ENCODE peak calls at places on chromosomes 16 and 17, in nine cellular contexts. X is mesenteric fat pad; H is stimulated activated CD8-positive, alpha-beta memory T cell treated with anti-CD3 and anti-CD28 coated beads, Interleukin-12 subunit alpha, Interleukin-12 subunit beta, amount 100 ng/mL, for 4 hours; S is stromal cell of bone marrow; C is NCI-H1092 treated with DMSO at 0.1 percent for 48 hours; I is T1000; J is SK-MEL-5; K is cardiac muscle cell; Y is neural crest cell. E is an unnamed sample.

GRCh38 chr16:27529962-27530361 is 19.8 kb downstream of the GTF3C1 start:
- DNase-seq in H (no peak), K (no peak), J (no peak), C (no peak), X (no peak), Y (no peak), I (peak), S (peak), E (no peak)

GRCh38 chr16:84532299-84532724 is 27.9 kb upstream of the MEAK7 start:
- DNase-seq in Y (no peak), S (peak), K (peak), I (peak), J (peak), H (no peak), C (no peak), X (no peak), E (no peak)

GRCh38 chr16:84806256-84806889 is 13.4 kb upstream of the CRISPLD2 start:
- DNase-seq in K (no peak), I (peak), S (peak), J (no peak), H (no peak), X (no peak), C (no peak), Y (no peak), E (peak)

GRCh38 chr16:48494742-48495141 is 109.5 kb upstream of the SIAH1 start:
- DNase-seq in J (no peak), S (no peak), I (no peak), Y (no peak), H (no peak), K (no peak), C (no peak), X (no peak), E (no peak)

GRCh38 chr17:75592364-75593020 is 4.9 kb downstream of the MYO15B start:
- DNase-seq in H (no peak), S (no peak), J (no peak), C (no peak), Y (no peak), X (no peak), K (no peak), I (no peak), E (no peak)

GRCh38 chr16:1026057-1026783 is 44.6 kb downstream of the SOX8 start:
- DNase-seq in H (no peak), Y (no peak), K (peak), C (peak), J (no peak), I (no peak), S (no peak), X (no peak), E (no peak)

GRCh38 chr16:69848635-69849545 is 86.8 kb downstream of the WWP2 start:
- DNase-seq in Y (no peak), C (no peak), X (peak), J (no peak), I (peak), H (no peak), S (peak), K (peak), E (no peak)

GRCh38 chr17:2484876-2485275 is 26.8 kb downstream of the METTL16 start:
- DNase-seq in I (no peak), K (peak), Y (no peak), H (no peak), C (no peak), X (no peak), J (no peak), S (no peak), E (no peak)

GRCh38 chr16:51755039-51755501 is 604.0 kb upstream of the SALL1 start:
- DNase-seq in C (peak), K (peak), J (no peak), H (no peak), Y (no peak), I (no peak), S (no peak), X (no peak), E (no peak)

GRCh38 chr16:81803332-81803731 is 24.2 kb downstream of the PLCG2 start:
- DNase-seq in H (no peak), J (no peak), C (no peak), K (no peak), Y (no peak), S (no peak), X (no peak), I (no peak), E (no peak)

GRCh38 chr17:73678999-73679398 is 34.8 kb upstream of the SDK2 start:
- DNase-seq in S (no peak), H (no peak), C (no peak), X (no peak), I (no peak), Y (no peak), J (no peak), K (no peak), E (no peak)

GRCh38 chr16:86078121-86078600 is 179.2 kb downstream of the IRF8 start:
- DNase-seq in Y (no peak), K (no peak), I (no peak), H (no peak), J (peak), C (no peak), X (no peak), S (no peak), E (no peak)

GRCh38 chr16:64450170-64450569 is 671.7 kb downstream of the CDH11 start:
- DNase-seq in S (peak), X (no peak), H (no peak), Y (no peak), I (no peak), C (no peak), K (no peak), J (no peak), E (no peak)

GRCh38 chr16:89827383-89828198 is 684 bp upstream of the SPIRE2 start:
- DNase-seq in H (no peak), S (no peak), X (no peak), C (peak), I (peak), Y (peak), J (peak), K (peak), E (no peak)

GRCh38 chr17:7842380-7842949 is 8.4 kb downstream of the KDM6B start:
- DNase-seq in Y (no peak), J (peak), K (no peak), S (peak), C (peak), X (peak), H (peak), I (peak), E (peak)

GRCh38 chr17:40253565-40253964 is 34.1 kb upstream of the CDC6 start:
- DNase-seq in C (no peak), I (no peak), H (no peak), Y (no peak), J (no peak), X (no peak), S (no peak), K (no peak), E (no peak)

GRCh38 chr17:49327835-49328784 is 33.9 kb downstream of the ZNF652 start:
- DNase-seq in X (no peak), Y (no peak), I (no peak), C (no peak), S (no peak), K (no peak), J (no peak), H (no peak), E (no peak)

GRCh38 chr17:52537368-52537767 is 378.9 kb upstream of the CA10 start:
- DNase-seq in I (no peak), Y (no peak), C (no peak), K (no peak), J (no peak), X (no peak), H (no peak), S (no peak), E (no peak)

GRCh38 chr17:31373150-31374082 is 18.1 kb upstream of the RAB11FIP4 start:
- DNase-seq in I (no peak), C (peak), H (no peak), S (peak), X (no peak), K (no peak), Y (no peak), J (peak), E (no peak)

GRCh38 chr16:25048146-25048618 is 33.0 kb upstream of the ARHGAP17 start:
- DNase-seq in C (no peak), I (no peak), K (no peak), H (no peak), Y (no peak), S (no peak), X (no peak), J (no peak), E (no peak)

E was measured in natural killer cell treated with Interleukin-12 subunit alpha and Interleukin-12 subunit beta and Interleukin-15 and Interleukin-18, amount 100 ng/mL, for 72 hours.